ENCODE peak calls at places on chromosomes 6 and 20, in five cellular contexts. N is astrocyte of the spinal cord, K is epithelial cell of esophagus, U is progenitor cell of endocrine pancreas, I is thoracic aorta. S is an unnamed sample.

GRCh38 chr20:1391640-1392442 is 1.0 kb downstream of the FKBP1A start:
- DNase-seq in N (peak; percentile 39), K (peak; percentile 73), U (no peak), I (no peak), S (no peak)

GRCh38 chr20:45343867-45344721 is 4.1 kb downstream of the SDC4 start:
- DNase-seq in N (peak; percentile 87), K (peak; percentile 94), U (no peak), I (peak; percentile 48), S (no peak)

GRCh38 chr6:1657116-1657776 is 47.5 kb downstream of the FOXC1 start:
- DNase-seq in N (no peak), K (no peak), U (no peak), I (no peak), S (no peak)

GRCh38 chr6:25041676-25042598 is 106.2 kb upstream of the RIPOR2 start:
- DNase-seq in N (no peak), K (no peak), U (no peak), I (no peak), S (no peak)

GRCh38 chr20:63230800-63231268 is 4.9 kb upstream of the BIRC7 start:
- DNase-seq in N (peak; percentile 54), K (peak; percentile 66), U (no peak), I (no peak), S (no peak)

GRCh38 chr20:42530855-42531674 is 658.6 kb downstream of the PTPRT start:
- DNase-seq in N (no peak), K (peak; percentile 4), U (no peak), I (no peak), S (no peak)

GRCh38 chr6:85461806-85462185 is 11.9 kb downstream of the NT5E start:
- DNase-seq in N (no peak), K (no peak), U (no peak), I (no peak), S (no peak)

GRCh38 chr20:64056889-64057627 is 5.9 kb upstream of the TCEA2 start:
- DNase-seq in N (no peak), K (no peak), U (no peak), I (no peak), S (no peak)

GRCh38 chr6:56021943-56022342 is 146.6 kb upstream of the BMP5 start:
- DNase-seq in N (no peak), K (peak; percentile 23), U (no peak), I (no peak), S (no peak)

GRCh38 chr20:10519361-10520048 is 84.4 kb downstream of the SLX4IP start:
- DNase-seq in N (peak; percentile 64), K (peak; percentile 88), U (no peak), I (no peak), S (no peak)

GRCh38 chr6:64227868-64228267 is 592.3 kb downstream of the PHF3 start:
- DNase-seq in N (no peak), K (peak; percentile 39), U (no peak), I (no peak), S (no peak)

GRCh38 chr20:62770916-62771315 is 25.4 kb upstream of the MRGBP start:
- DNase-seq in N (no peak), K (no peak), U (no peak), I (no peak), S (no peak)

GRCh38 chr6:85674604-85675003 is 31.9 kb upstream of the SYNCRIP start:
- DNase-seq in N (no peak), K (no peak), U (no peak), I (no peak), S (no peak)

GRCh38 chr6:96469312-96469711 is 52.3 kb upstream of the UFL1 start:
- DNase-seq in N (no peak), K (no peak), U (no peak), I (no peak), S (no peak)

GRCh38 chr6:13846841-13847240 is 32.5 kb upstream of the MCUR1 start:
- DNase-seq in N (no peak), K (no peak), U (no peak), I (no peak), S (no peak)

GRCh38 chr6:17666646-17667045 is 40.1 kb downstream of the NUP153 start:
- DNase-seq in N (no peak), K (no peak), U (no peak), I (no peak), S (no peak)

GRCh38 chr6:85419046-85419759 is 30.7 kb upstream of the NT5E start:
- DNase-seq in N (peak; percentile 49), K (peak; percentile 19), U (no peak), I (no peak), S (no peak)

GRCh38 chr6:131390322-131390721 is 182.7 kb upstream of the ARG1 start:
- DNase-seq in N (no peak), K (no peak), U (no peak), I (no peak), S (no peak)

GRCh38 chr6:19477563-19477962 is 359.6 kb upstream of the ID4 start:
- DNase-seq in N (no peak), K (peak; percentile 81), U (no peak), I (no peak), S (no peak)

GRCh38 chr6:41536884-41537347 is 9.3 kb upstream of the FOXP4 start:
- DNase-seq in N (no peak), K (peak; percentile 87), U (no peak), I (no peak), S (no peak)

GRCh38 chr20:57030611-57031600 is 235.5 kb downstream of the BMP7 start:
- DNase-seq in N (peak; percentile 88), K (no peak), U (no peak), I (no peak), S (no peak)

GRCh38 chr6:27138837-27139752 is 108.4 kb upstream of the PRSS16 start:
- DNase-seq in N (peak; percentile 66), K (peak; percentile 39), U (no peak), I (no peak), S (peak; percentile 77)

GRCh38 chr6:158020272-158020711 is 38.6 kb downstream of the SYNJ2 start:
- DNase-seq in N (no peak), K (peak; percentile 70), U (no peak), I (no peak), S (no peak)

GRCh38 chr20:1294497-1294896 is 28.4 kb downstream of the SNPH start:
- DNase-seq in N (no peak), K (no peak), U (no peak), I (no peak), S (no peak)

GRCh38 chr6:133187114-133187513 is 54.0 kb upstream of the EYA4 start:
- DNase-seq in N (no peak), K (no peak), U (no peak), I (no peak), S (no peak)

GRCh38 chr6:133187657-133188453 is 53.3 kb upstream of the EYA4 start:
- DNase-seq in N (peak; percentile 71), K (no peak), U (no peak), I (no peak), S (no peak)

GRCh38 chr6:133185731-133186130 is 55.4 kb upstream of the EYA4 start:
- DNase-seq in N (no peak), K (no peak), U (no peak), I (no peak), S (no peak)

GRCh38 chr6:133183691-133184090 is 57.5 kb upstream of the EYA4 start:
- DNase-seq in N (no peak), K (no peak), U (no peak), I (no peak), S (no peak)

DNA sequence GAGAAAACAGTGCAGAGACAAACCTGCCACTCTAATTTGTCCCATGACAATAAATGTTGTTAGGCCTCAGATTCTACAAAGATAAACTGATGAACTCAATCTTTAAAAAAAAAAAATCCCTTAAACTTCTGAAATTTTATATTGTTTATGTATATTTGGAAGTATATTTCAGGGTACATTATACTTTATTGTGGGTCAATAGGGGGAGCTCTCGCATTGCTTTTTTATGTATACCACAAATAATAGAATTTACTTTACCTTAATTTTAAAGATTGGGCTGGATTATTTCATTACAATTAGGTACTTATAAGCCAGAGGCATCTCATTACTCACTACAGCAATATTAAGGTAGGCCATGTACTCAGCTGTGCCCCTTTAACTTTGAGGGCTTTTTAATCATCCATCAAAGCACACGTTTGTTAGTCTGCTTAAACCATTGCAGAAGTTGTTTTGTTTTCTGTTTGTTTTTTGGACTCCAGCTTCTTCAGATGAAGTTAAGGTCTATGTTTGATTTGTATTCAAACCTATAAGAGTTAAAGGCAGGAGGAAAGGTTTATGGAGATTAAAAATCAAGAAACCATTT is 56.3 kb upstream of the EYA4 start:
- DNase-seq in N (peak; percentile 41), K (peak; percentile 44), U (no peak), I (no peak), S (no peak)
- TF ChIP-seq CTCF in N (peak; percentile 63), K (peak; percentile 53), U (peak; percentile 67), I (peak; percentile 37), S (peak; percentile 78)

GRCh38 chr6:69311888-69312287 is 484.9 kb downstream of the LMBRD1 start:
- DNase-seq in N (no peak), K (no peak), U (no peak), I (no peak), S (no peak)
- TF ChIP-seq CTCF in N (no peak), K (no peak), U (no peak), I (no peak), S (no peak)

DNA sequence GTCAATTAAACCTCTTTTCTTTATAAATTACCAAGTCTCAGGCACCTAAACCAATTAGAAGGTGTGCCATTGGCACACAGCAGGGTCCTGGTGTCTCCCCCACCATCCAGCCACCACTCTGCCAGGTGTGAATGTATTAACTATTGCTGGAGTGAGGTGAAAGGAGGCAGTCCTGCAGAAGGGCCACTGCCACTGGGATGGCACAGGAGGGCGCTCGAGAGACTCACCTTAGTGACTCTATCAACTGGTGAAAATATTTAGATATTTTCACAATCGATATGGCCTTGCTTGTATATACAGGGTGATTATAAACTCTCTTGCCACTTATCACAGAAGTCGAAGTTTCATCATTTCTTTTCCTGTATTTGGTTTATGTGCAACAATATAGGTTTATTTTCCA is 145.6 kb upstream of the ESR1 start:
- DNase-seq in N (no peak), K (no peak), U (no peak), I (no peak), S (no peak)
- TF ChIP-seq CTCF in N (peak; percentile 19), K (no peak), U (peak; percentile 40), I (no peak), S (peak; percentile 39)

GRCh38 chr6:99603421-99604160 is 3.0 kb upstream of the PRDM13 start:
- DNase-seq in N (peak; percentile 23), K (no peak), U (no peak), I (no peak), S (peak; percentile 76)

GRCh38 chr6:99605911-99606669 is 543 bp upstream of the PRDM13 start:
- DNase-seq in N (no peak), K (no peak), U (no peak), I (no peak), S (no peak)

GRCh38 chr6:99604161-99605073 is 2.2 kb upstream of the PRDM13 start:
- DNase-seq in N (no peak), K (no peak), U (no peak), I (no peak), S (no peak)

GRCh38 chr6:99606670-99607415 is at the start of gene PRDM13:
- DNase-seq in N (no peak), K (no peak), U (no peak), I (no peak), S (no peak)

DNA sequence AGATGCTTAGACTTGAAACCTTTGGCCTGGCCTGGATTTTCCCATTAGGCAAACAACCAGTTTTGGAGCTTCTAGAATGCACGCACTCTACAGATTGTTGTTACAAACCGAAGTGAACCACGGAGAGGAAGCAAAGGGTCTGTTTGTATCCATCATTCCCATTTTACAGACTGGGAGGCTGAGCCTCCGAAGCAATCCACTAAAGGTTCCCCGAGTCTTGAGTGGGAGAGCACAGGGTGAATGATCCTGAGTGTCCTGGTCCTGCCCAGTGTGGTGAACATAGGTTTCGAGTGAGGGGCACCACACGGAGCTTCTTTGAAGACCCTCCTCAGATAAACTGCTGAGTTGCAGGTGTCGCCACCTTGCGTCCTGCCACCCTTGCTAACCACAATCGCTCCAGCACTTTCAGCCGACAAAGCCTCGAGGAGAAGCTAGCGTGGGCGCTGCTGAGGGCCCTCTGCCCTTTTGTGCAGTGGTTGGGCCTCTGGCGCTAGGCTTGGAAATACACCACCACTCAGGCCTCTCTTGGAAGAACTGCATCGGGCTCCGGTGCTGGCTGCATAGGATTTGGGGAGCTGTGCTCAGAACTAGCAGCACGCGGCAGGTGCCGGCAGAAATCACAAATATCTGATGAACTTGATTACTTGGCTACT is 1.4 kb upstream of the PRDM13 start:
- DNase-seq in N (no peak), K (no peak), U (no peak), I (no peak), S (no peak)
- TF ChIP-seq CTCF in N (no peak), K (no peak), U (peak; percentile 41), I (no peak), S (peak; percentile 33)

S was measured in type B pancreatic cell.